ENCODE peak calls at places on chromosomes 4 and X, in nine cellular contexts. N, L, X, O, C, D, F, Z and T are unnamed samples.

GRCh38 chr4:146342600-146343192 is 128.4 kb downstream of the REELD1 start:
- DNase-seq in N (peak), L (peak), X (peak), O (peak), C (peak), D (peak), F (peak), Z (no peak), T (peak)

GRCh38 chrX:95703696-95704095 is 980.9 kb upstream of the DIAPH2 start:
- DNase-seq in N (no peak), L (no peak), X (no peak), O (no peak), C (peak), D (peak), F (no peak), Z (no peak), T (no peak)

GRCh38 chr4:2062808-2063524 is 3.8 kb downstream of the NAT8L start:
- DNase-seq in N (no peak), L (no peak), X (no peak), O (no peak), C (no peak), D (no peak), F (no peak), Z (no peak), T (no peak)

GRCh38 chr4:957581-958313 is 15.6 kb downstream of the DGKQ start:
- DNase-seq in N (no peak), L (no peak), X (no peak), O (no peak), C (no peak), D (no peak), F (no peak), Z (no peak), T (no peak)

GRCh38 chrX:11558972-11559371 is 106.7 kb downstream of the ARHGAP6 start:
- DNase-seq in N (no peak), L (peak), X (peak), O (no peak), C (no peak), D (no peak), F (peak), Z (no peak), T (peak)

GRCh38 chrX:68698955-68699354 is 51.5 kb downstream of the STARD8 start:
- DNase-seq in N (no peak), L (no peak), X (no peak), O (no peak), C (no peak), D (no peak), F (no peak), Z (no peak), T (no peak)

GRCh38 chr4:139301821-139302611 is at the start of gene NDUFC1:
- DNase-seq in N (peak), L (peak), X (peak), O (peak), C (peak), D (peak), F (peak), Z (peak), T (peak)

GRCh38 chr4:85928775-85929585 is 430.9 kb downstream of the MAPK10 start:
- DNase-seq in N (peak), L (no peak), X (no peak), O (no peak), C (peak), D (peak), F (no peak), Z (no peak), T (no peak)

GRCh38 chrX:925652-926061 is 286.8 kb downstream of the CRLF2 start:
- DNase-seq in N (no peak), L (no peak), X (no peak), O (no peak), C (no peak), D (no peak), F (no peak), Z (no peak), T (no peak)

GRCh38 chrX:16436348-16437188 is 213.4 kb upstream of the S100G start:
- DNase-seq in N (peak), L (peak), X (peak), O (peak), C (peak), D (peak), F (peak), Z (peak), T (peak)

GRCh38 chrX:135328421-135329005 is 19.2 kb downstream of the ETDC start:
- DNase-seq in N (no peak), L (no peak), X (no peak), O (no peak), C (peak), D (peak), F (no peak), Z (no peak), T (no peak)

GRCh38 chr4:137678796-137679195 is 146.5 kb upstream of the PCDH18 start:
- DNase-seq in N (peak), L (no peak), X (no peak), O (no peak), C (peak), D (peak), F (no peak), Z (no peak), T (no peak)

GRCh38 chrX:101749436-101749835 is 89.8 kb upstream of the ARMCX2 start:
- DNase-seq in N (peak), L (no peak), X (no peak), O (no peak), C (no peak), D (peak), F (no peak), Z (no peak), T (peak)

GRCh38 chr4:76311896-76312331 is 5.4 kb downstream of the STBD1 start:
- DNase-seq in N (no peak), L (no peak), X (no peak), O (no peak), C (no peak), D (no peak), F (no peak), Z (no peak), T (no peak)

GRCh38 chr4:56112377-56112776 is 163.6 kb downstream of the CEP135 start:
- DNase-seq in N (no peak), L (no peak), X (no peak), O (no peak), C (no peak), D (no peak), F (peak), Z (no peak), T (no peak)

GRCh38 chr4:86498560-86499166 is 95.5 kb upstream of the PTPN13 start:
- DNase-seq in N (peak), L (no peak), X (peak), O (peak), C (peak), D (peak), F (peak), Z (no peak), T (peak)